ENCODE peak calls at places on chromosomes 16 and 17, in seven cellular contexts. One of them, this sample, is unnamed.

GRCh38 chr16:50669741-50670140 is 11.4 kb downstream of the SNX20 start:
- DNase-seq in K562: no peak
- DNase-seq in SK-N-SH: no peak
- DNase-seq in H1: no peak
- DNase-seq in GM12878: no peak
- DNase-seq in HCT116: no peak
- DNase-seq in HepG2: no peak
- DNase-seq in this sample: no peak

GRCh38 chr16:1825381-1825863 is 1.2 kb downstream of the HAGH start:
- DNase-seq in K562: no peak
- DNase-seq in SK-N-SH: no peak
- DNase-seq in H1: no peak
- DNase-seq in GM12878: no peak
- DNase-seq in HCT116: no peak
- DNase-seq in HepG2: peak; percentile 64
- DNase-seq in this sample: no peak

GRCh38 chr16:51416921-51417320 is 265.9 kb upstream of the SALL1 start:
- DNase-seq in K562: no peak
- DNase-seq in SK-N-SH: no peak
- DNase-seq in H1: no peak
- DNase-seq in GM12878: no peak
- DNase-seq in HCT116: no peak
- DNase-seq in HepG2: no peak
- DNase-seq in this sample: no peak

GRCh38 chr16:12629271-12629670 is 174.4 kb downstream of the CPPED1 start:
- DNase-seq in K562: no peak
- DNase-seq in SK-N-SH: no peak
- DNase-seq in H1: no peak
- DNase-seq in GM12878: no peak
- DNase-seq in HCT116: no peak
- DNase-seq in HepG2: no peak
- DNase-seq in this sample: no peak

GRCh38 chr17:6599364-6599763 is 41.1 kb downstream of the KIAA0753 start:
- DNase-seq in K562: no peak
- DNase-seq in SK-N-SH: no peak
- DNase-seq in H1: no peak
- DNase-seq in GM12878: no peak
- DNase-seq in HCT116: no peak
- DNase-seq in HepG2: no peak
- DNase-seq in this sample: peak; percentile 55

GRCh38 chr16:1116693-1117077 is 20.6 kb upstream of the C1QTNF8 start:
- DNase-seq in K562: no peak
- DNase-seq in SK-N-SH: no peak
- DNase-seq in H1: no peak
- DNase-seq in GM12878: no peak
- DNase-seq in HCT116: no peak
- DNase-seq in HepG2: no peak
- DNase-seq in this sample: no peak

GRCh38 chr17:13601776-13602551 is at the start of gene HS3ST3A1:
- DNase-seq in K562: peak; percentile 87
- DNase-seq in SK-N-SH: peak; percentile 73
- DNase-seq in H1: peak; percentile 89
- DNase-seq in GM12878: no peak
- DNase-seq in HCT116: no peak
- DNase-seq in HepG2: no peak
- DNase-seq in this sample: no peak

GRCh38 chr16:4661661-4662060 is 31.7 kb upstream of the NUDT16L1 start:
- DNase-seq in K562: no peak
- DNase-seq in SK-N-SH: no peak
- DNase-seq in H1: no peak
- DNase-seq in GM12878: no peak
- DNase-seq in HCT116: no peak
- DNase-seq in HepG2: no peak
- DNase-seq in this sample: no peak

GRCh38 chr17:77423589-77424451 is 283.1 kb downstream of the SEC14L1 start:
- DNase-seq in K562: no peak
- DNase-seq in SK-N-SH: peak; percentile 73
- DNase-seq in H1: no peak
- DNase-seq in GM12878: no peak
- DNase-seq in HCT116: no peak
- DNase-seq in HepG2: no peak
- DNase-seq in this sample: peak; percentile 38

GRCh38 chr17:64152428-64153125 is 22.6 kb upstream of the ERN1 start:
- DNase-seq in K562: peak; percentile 34
- DNase-seq in SK-N-SH: peak; percentile 50
- DNase-seq in H1: no peak
- DNase-seq in GM12878: no peak
- DNase-seq in HCT116: no peak
- DNase-seq in HepG2: no peak
- DNase-seq in this sample: no peak

GRCh38 chr16:85541619-85542547 is 71.2 kb upstream of the GSE1 start:
- DNase-seq in K562: no peak
- DNase-seq in SK-N-SH: no peak
- DNase-seq in H1: no peak
- DNase-seq in GM12878: no peak
- DNase-seq in HCT116: no peak
- DNase-seq in HepG2: no peak
- DNase-seq in this sample: no peak

GRCh38 chr16:27242868-27243590 is 25.5 kb downstream of the NSMCE1 start:
- DNase-seq in K562: peak; percentile 24
- DNase-seq in SK-N-SH: no peak
- DNase-seq in H1: no peak
- DNase-seq in GM12878: peak; percentile 71
- DNase-seq in HCT116: no peak
- DNase-seq in HepG2: peak; percentile 83
- DNase-seq in this sample: peak; percentile 58

GRCh38 chr17:13153036-13153435 is 135.2 kb upstream of the ELAC2 start:
- DNase-seq in K562: no peak
- DNase-seq in SK-N-SH: no peak
- DNase-seq in H1: no peak
- DNase-seq in GM12878: no peak
- DNase-seq in HCT116: no peak
- DNase-seq in HepG2: no peak
- DNase-seq in this sample: no peak

GRCh38 chr17:38667099-38667786 is 7.5 kb downstream of the EPOP start:
- DNase-seq in K562: peak; percentile 78
- DNase-seq in SK-N-SH: peak; percentile 88
- DNase-seq in H1: peak; percentile 78
- DNase-seq in GM12878: no peak
- DNase-seq in HCT116: peak; percentile 57
- DNase-seq in HepG2: peak; percentile 79
- DNase-seq in this sample: peak; percentile 85

GRCh38 chr17:17570207-17570797 is 21.2 kb downstream of the PEMT start:
- DNase-seq in K562: no peak
- DNase-seq in SK-N-SH: peak; percentile 84
- DNase-seq in H1: peak; percentile 58
- DNase-seq in GM12878: no peak
- DNase-seq in HCT116: no peak
- DNase-seq in HepG2: peak; percentile 55
- DNase-seq in this sample: peak; percentile 65

GRCh38 chr16:86891121-86891520 is 312.8 kb downstream of the FOXL1 start:
- DNase-seq in K562: no peak
- DNase-seq in SK-N-SH: no peak
- DNase-seq in H1: no peak
- DNase-seq in GM12878: no peak
- DNase-seq in HCT116: no peak
- DNase-seq in HepG2: no peak
- DNase-seq in this sample: no peak

GRCh38 chr16:49250689-49251088 is 30.9 kb downstream of the CBLN1 start:
- DNase-seq in K562: no peak
- DNase-seq in SK-N-SH: no peak
- DNase-seq in H1: no peak
- DNase-seq in GM12878: no peak
- DNase-seq in HCT116: no peak
- DNase-seq in HepG2: no peak
- DNase-seq in this sample: no peak

GRCh38 chr17:35130392-35130791 is 9.0 kb downstream of the FNDC8 start:
- DNase-seq in K562: no peak
- DNase-seq in SK-N-SH: no peak
- DNase-seq in H1: no peak
- DNase-seq in GM12878: no peak
- DNase-seq in HCT116: no peak
- DNase-seq in HepG2: no peak
- DNase-seq in this sample: no peak

GRCh38 chr16:57585051-57585687 is 42.7 kb downstream of the ADGRG5 start:
- DNase-seq in K562: no peak
- DNase-seq in SK-N-SH: no peak
- DNase-seq in H1: no peak
- DNase-seq in GM12878: no peak
- DNase-seq in HCT116: no peak
- DNase-seq in HepG2: no peak
- DNase-seq in this sample: no peak

GRCh38 chr16:6689643-6690042 is 643.0 kb upstream of the RBFOX1 start:
- DNase-seq in K562: no peak
- DNase-seq in SK-N-SH: no peak
- DNase-seq in H1: no peak
- DNase-seq in GM12878: no peak
- DNase-seq in HCT116: no peak
- DNase-seq in HepG2: no peak
- DNase-seq in this sample: no peak

GRCh38 chr16:3554351-3554928 is 22.8 kb downstream of the NLRC3 start:
- DNase-seq in K562: no peak
- DNase-seq in SK-N-SH: no peak
- DNase-seq in H1: no peak
- DNase-seq in GM12878: no peak
- DNase-seq in HCT116: no peak
- DNase-seq in HepG2: no peak
- DNase-seq in this sample: no peak

DNA sequence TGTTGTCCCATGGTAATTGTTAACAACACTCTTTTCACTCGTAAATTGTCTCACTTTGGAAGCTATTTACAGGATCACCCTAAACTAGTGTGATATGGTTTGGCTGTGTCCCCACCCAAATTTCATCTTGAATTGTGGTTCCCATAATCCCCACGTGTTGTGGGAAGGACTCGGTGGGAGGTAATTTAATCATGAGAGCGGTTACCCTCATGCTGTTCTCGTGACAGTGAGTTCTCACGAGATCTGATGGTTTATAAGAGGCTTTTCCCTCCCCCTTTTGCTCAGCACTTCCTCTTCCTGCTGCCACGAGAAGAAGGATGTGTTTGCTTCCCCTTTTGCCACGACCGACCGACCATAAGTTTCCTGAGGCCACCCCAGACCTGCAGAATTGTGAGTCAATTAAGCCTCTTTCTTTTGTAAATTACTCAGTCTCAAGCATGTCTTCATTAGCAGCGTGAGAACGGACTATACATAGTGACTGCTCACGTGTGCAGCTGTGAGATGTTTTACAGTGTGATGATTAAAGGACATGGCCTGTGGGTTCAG is 34.4 kb downstream of the DNAH3 start:
- DNase-seq in K562: peak; percentile 15
- DNase-seq in SK-N-SH: no peak
- DNase-seq in H1: no peak
- DNase-seq in GM12878: no peak
- DNase-seq in HCT116: no peak
- DNase-seq in HepG2: peak; percentile 52
- DNase-seq in this sample: no peak
- TF ChIP-seq JUND in K562: peak; percentile 36
- TF ChIP-seq JUND in SK-N-SH: no peak
- TF ChIP-seq JUND in H1: no peak
- TF ChIP-seq JUND in GM12878: no peak
- TF ChIP-seq JUND in HCT116: no peak
- TF ChIP-seq JUND in HepG2: no peak
- TF ChIP-seq JUND in this sample: no peak

DNA sequence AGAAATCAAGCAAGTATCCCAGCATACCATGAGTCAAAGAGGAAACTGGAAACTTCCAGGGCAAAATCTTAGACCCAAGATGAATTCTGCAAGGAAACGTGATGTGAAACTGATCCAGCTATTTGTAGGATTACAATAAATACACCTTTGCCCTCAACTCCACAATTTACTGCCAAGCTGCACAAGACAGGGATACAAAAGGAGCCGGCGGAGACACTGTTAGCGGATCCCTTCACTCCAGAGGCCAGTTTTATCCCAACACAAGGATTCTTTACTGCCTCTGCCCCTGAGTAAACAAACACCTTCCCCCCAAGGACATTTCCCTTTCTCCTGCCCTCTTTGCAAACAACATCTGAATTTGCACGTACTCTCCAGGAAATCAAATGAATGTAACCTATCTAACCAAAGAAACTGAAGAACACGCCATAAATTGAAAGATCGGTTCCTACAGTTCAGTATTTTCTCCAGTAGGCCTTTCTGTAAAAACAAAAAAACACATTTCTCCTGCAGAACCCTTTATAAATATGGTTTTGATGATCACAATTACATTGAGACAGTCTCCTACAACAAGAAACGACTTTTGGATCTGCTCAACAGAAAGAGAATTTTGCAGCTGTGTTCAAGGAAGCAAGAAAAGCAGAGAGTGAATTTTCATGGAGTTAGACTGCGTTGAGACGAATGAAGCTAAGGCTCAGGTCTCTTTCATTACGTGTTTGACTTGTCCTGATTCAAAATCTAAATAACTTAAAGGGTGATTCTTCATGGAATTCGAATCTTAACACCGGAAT is 1.4 kb upstream of the CBX2 start:
- DNase-seq in K562: no peak
- DNase-seq in SK-N-SH: no peak
- DNase-seq in H1: no peak
- DNase-seq in GM12878: no peak
- DNase-seq in HCT116: no peak
- DNase-seq in HepG2: peak; percentile 44
- DNase-seq in this sample: peak; percentile 29
- TF ChIP-seq JUND in K562: no peak
- TF ChIP-seq JUND in SK-N-SH: no peak
- TF ChIP-seq JUND in H1: no peak
- TF ChIP-seq JUND in GM12878: no peak
- TF ChIP-seq JUND in HCT116: no peak
- TF ChIP-seq JUND in HepG2: no peak
- TF ChIP-seq JUND in this sample: no peak

GRCh38 chr16:89970011-89970410 is 21.5 kb downstream of the DEF8 start:
- DNase-seq in K562: no peak
- DNase-seq in SK-N-SH: no peak
- DNase-seq in H1: no peak
- DNase-seq in GM12878: no peak
- DNase-seq in HCT116: no peak
- DNase-seq in HepG2: no peak
- DNase-seq in this sample: no peak
- TF ChIP-seq JUND in K562: no peak
- TF ChIP-seq JUND in SK-N-SH: no peak
- TF ChIP-seq JUND in H1: no peak
- TF ChIP-seq JUND in GM12878: no peak
- TF ChIP-seq JUND in HCT116: no peak
- TF ChIP-seq JUND in HepG2: no peak
- TF ChIP-seq JUND in this sample: no peak

DNA sequence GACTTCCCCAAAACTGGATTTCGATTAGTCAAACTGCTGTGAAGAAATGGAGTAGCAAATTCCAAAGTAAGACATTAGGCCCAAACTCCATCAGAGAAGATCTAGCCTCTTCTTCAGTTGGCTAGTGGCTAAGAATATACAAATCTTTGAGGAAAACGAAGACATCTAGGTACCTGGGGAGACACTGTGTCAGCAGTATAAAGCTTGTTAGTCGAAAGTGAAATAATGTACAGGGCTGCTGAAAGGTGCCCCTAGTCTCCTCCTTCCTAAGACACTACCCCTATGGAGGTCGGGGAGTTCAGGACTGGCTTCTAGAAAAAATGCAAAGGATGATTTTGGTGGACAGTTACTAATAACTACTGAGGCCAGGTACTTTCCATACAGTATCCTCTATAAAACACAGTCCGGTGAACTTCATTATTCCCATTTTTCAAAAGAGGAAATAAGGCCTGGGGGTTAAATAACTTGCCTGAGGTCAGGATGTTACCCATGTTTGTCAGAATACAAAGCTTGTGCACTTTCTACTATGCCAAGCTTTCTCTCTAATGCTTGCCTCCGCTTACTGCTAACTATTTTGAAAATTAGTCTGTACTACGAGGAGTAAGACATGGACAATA is 15.0 kb downstream of the DNAJC7 start:
- DNase-seq in K562: no peak
- DNase-seq in SK-N-SH: no peak
- DNase-seq in H1: no peak
- DNase-seq in GM12878: no peak
- DNase-seq in HCT116: no peak
- DNase-seq in HepG2: no peak
- DNase-seq in this sample: no peak
- TF ChIP-seq JUND in K562: no peak
- TF ChIP-seq JUND in SK-N-SH: no peak
- TF ChIP-seq JUND in H1: no peak
- TF ChIP-seq JUND in GM12878: no peak
- TF ChIP-seq JUND in HCT116: no peak
- TF ChIP-seq JUND in HepG2: no peak
- TF ChIP-seq JUND in this sample: no peak